ENCODE peak calls at places on chromosomes 16 and 17, in seven cellular contexts. W, V, J, F, C, X and R are unnamed samples.

GRCh38 chr17:45867702-45868101 is 23.0 kb downstream of the SPPL2C start:
- DNase-seq in W (no peak), V (no peak), J (no peak), F (no peak), C (no peak), X (no peak), R (no peak)

GRCh38 chr16:88810868-88811599 is 694 bp downstream of the APRT start:
- DNase-seq in W (peak), V (peak), J (peak), F (peak), C (peak), X (no peak), R (no peak)

GRCh38 chr17:82160081-82160480 is 52.6 kb downstream of the CCDC57 start:
- DNase-seq in W (no peak), V (no peak), J (no peak), F (no peak), C (no peak), X (no peak), R (no peak)

GRCh38 chr16:85910073-85910853 is 11.3 kb downstream of the IRF8 start:
- DNase-seq in W (no peak), V (no peak), J (no peak), F (no peak), C (peak), X (no peak), R (no peak)

GRCh38 chr17:19867654-19868395 is at the start of gene ULK2:
- DNase-seq in W (peak), V (peak), J (peak), F (peak), C (peak), X (peak), R (peak)

GRCh38 chr17:59366773-59367656 is 35.6 kb downstream of the YPEL2 start:
- DNase-seq in W (peak), V (no peak), J (no peak), F (peak), C (no peak), X (no peak), R (no peak)

GRCh38 chr17:59093702-59094231 is 12.9 kb downstream of the TRIM37 start:
- DNase-seq in W (peak), V (no peak), J (peak), F (peak), C (no peak), X (no peak), R (no peak)

GRCh38 chr16:78762222-78762621 is 662.8 kb downstream of the WWOX start:
- DNase-seq in W (no peak), V (no peak), J (no peak), F (no peak), C (no peak), X (no peak), R (no peak)

GRCh38 chr16:68644715-68645493 is at the start of gene CDH3:
- DNase-seq in W (peak), V (peak), J (no peak), F (peak), C (no peak), X (peak), R (peak)

GRCh38 chr16:82631701-82632685 is 5.2 kb downstream of the CDH13 start:
- DNase-seq in W (no peak), V (no peak), J (no peak), F (no peak), C (no peak), X (peak), R (no peak)

GRCh38 chr17:34235389-34236028 is 19.6 kb upstream of the CCL2 start:
- DNase-seq in W (peak), V (peak), J (peak), F (no peak), C (no peak), X (no peak), R (no peak)

GRCh38 chr16:67847064-67847861 is at the start of gene CENPT:
- DNase-seq in W (peak), V (peak), J (no peak), F (peak), C (no peak), X (no peak), R (peak)

GRCh38 chr17:82234211-82235055 is 5.6 kb downstream of the SLC16A3 start:
- DNase-seq in W (no peak), V (no peak), J (no peak), F (no peak), C (peak), X (no peak), R (no peak)

GRCh38 chr17:80855968-80856862 is 135.4 kb upstream of the CHMP6 start:
- DNase-seq in W (peak), V (no peak), J (no peak), F (peak), C (peak), X (no peak), R (no peak)

GRCh38 chr16:15599303-15600070 is 43.5 kb downstream of the MARF1 start:
- DNase-seq in W (no peak), V (no peak), J (no peak), F (no peak), C (no peak), X (no peak), R (no peak)

GRCh38 chr17:3762922-3763776 is 37.8 kb downstream of the ITGAE start:
- DNase-seq in W (no peak), V (no peak), J (no peak), F (no peak), C (no peak), X (no peak), R (no peak)

GRCh38 chr16:1668612-1669319 is 9.3 kb upstream of the JPT2 start:
- DNase-seq in W (no peak), V (no peak), J (no peak), F (no peak), C (no peak), X (no peak), R (no peak)

GRCh38 chr16:87635541-87636049 is 33.3 kb downstream of the JPH3 start:
- DNase-seq in W (peak), V (peak), J (peak), F (peak), C (peak), X (peak), R (peak)

GRCh38 chr17:34579017-34579946 is at the start of gene TMEM132E:
- DNase-seq in W (peak), V (peak), J (peak), F (no peak), C (no peak), X (peak), R (peak)

GRCh38 chr16:55480228-55480655 is 1.2 kb downstream of the MMP2 start:
- DNase-seq in W (peak), V (peak), J (peak), F (peak), C (no peak), X (peak), R (no peak)

GRCh38 chr17:71636644-71637043 is 484.2 kb upstream of the SOX9 start:
- DNase-seq in W (no peak), V (no peak), J (no peak), F (no peak), C (no peak), X (no peak), R (no peak)

GRCh38 chr16:82034981-82035612 is at the start of gene HSD17B2:
- DNase-seq in W (peak), V (no peak), J (no peak), F (no peak), C (no peak), X (no peak), R (no peak)

GRCh38 chr16:81094771-81095251 is 1.4 kb downstream of the GCSH start:
- DNase-seq in W (no peak), V (no peak), J (no peak), F (no peak), C (no peak), X (no peak), R (no peak)

GRCh38 chr17:57521606-57522435 is 223.3 kb downstream of the CCDC182 start:
- DNase-seq in W (no peak), V (no peak), J (no peak), F (no peak), C (no peak), X (no peak), R (no peak)

GRCh38 chr17:71111945-71112344 is 942.6 kb downstream of the KCNJ2 start:
- DNase-seq in W (no peak), V (no peak), J (no peak), F (no peak), C (no peak), X (no peak), R (no peak)

GRCh38 chr16:73126453-73126853 is 78.5 kb upstream of the ZFHX3 start:
- DNase-seq in W (no peak), V (no peak), J (peak), F (peak), C (no peak), X (no peak), R (no peak)

GRCh38 chr17:41061969-41062368 is 2.1 kb upstream of the KRTAP2-3 start:
- DNase-seq in W (no peak), V (no peak), J (no peak), F (no peak), C (no peak), X (no peak), R (no peak)

GRCh38 chr16:64585367-64585766 is 536.5 kb downstream of the CDH11 start:
- DNase-seq in W (no peak), V (no peak), J (no peak), F (no peak), C (no peak), X (no peak), R (no peak)

GRCh38 chr17:37671028-37671812 is 28.0 kb upstream of the DDX52 start:
- DNase-seq in W (peak), V (no peak), J (no peak), F (no peak), C (no peak), X (no peak), R (no peak)

GRCh38 chr16:72992142-72992601 is 55.8 kb downstream of the ZFHX3 start:
- DNase-seq in W (no peak), V (no peak), J (no peak), F (no peak), C (no peak), X (peak), R (peak)

GRCh38 chr17:59084154-59084553 is 22.5 kb downstream of the TRIM37 start:
- DNase-seq in W (no peak), V (no peak), J (no peak), F (no peak), C (no peak), X (no peak), R (no peak)

GRCh38 chr16:11985250-11985649 is 8.7 kb downstream of the SNX29 start:
- DNase-seq in W (no peak), V (no peak), J (no peak), F (no peak), C (no peak), X (no peak), R (no peak)

GRCh38 chr17:50943575-50943933 is 77.4 kb upstream of the TOB1 start:
- DNase-seq in W (peak), V (no peak), J (no peak), F (peak), C (no peak), X (peak), R (no peak)

GRCh38 chr17:41835800-41836549 is at the start of gene NT5C3B:
- DNase-seq in W (peak), V (peak), J (no peak), F (peak), C (peak), X (peak), R (peak)

GRCh38 chr16:27177031-27177774 is 26.1 kb upstream of the KDM8 start:
- DNase-seq in W (no peak), V (no peak), J (no peak), F (no peak), C (no peak), X (no peak), R (no peak)

GRCh38 chr16:71610936-71611871 is 14.8 kb upstream of the MARVELD3 start:
- DNase-seq in W (peak), V (peak), J (peak), F (peak), C (peak), X (peak), R (peak)

GRCh38 chr17:77354721-77355455 is 214.1 kb downstream of the SEC14L1 start:
- DNase-seq in W (peak), V (no peak), J (no peak), F (peak), C (peak), X (no peak), R (no peak)
- TF ChIP-seq CTCF in W (no peak), V (no peak), J (no peak), F (no peak), C (no peak), X (no peak), R (no peak)

DNA sequence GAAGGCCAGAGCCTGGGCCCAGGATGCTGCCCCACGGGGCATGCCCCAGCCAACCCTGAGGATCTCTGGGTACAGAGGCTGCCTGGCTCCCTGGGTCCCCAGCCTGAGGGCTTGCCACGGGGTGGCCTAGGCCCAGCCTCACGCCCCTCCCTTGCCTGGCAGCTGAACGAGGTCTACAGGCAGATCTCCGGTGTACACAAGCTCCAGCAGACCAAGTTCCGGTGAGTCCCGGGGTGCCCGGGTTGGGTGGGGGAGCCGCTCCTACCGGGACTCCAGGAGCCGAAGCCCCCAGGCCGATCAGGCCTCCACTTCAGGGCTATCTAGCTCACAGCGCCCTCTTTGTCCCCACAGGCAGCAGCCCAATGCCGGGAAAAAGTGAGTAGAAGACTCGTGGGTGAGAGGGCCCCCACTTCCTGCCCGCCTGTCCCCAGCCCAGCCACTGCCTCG is 19.4 kb downstream of the ITGB4 start:
- DNase-seq in W (no peak), V (no peak), J (no peak), F (no peak), C (no peak), X (no peak), R (no peak)
- TF ChIP-seq CTCF in W (no peak), V (no peak), J (no peak), F (no peak), C (no peak), X (no peak), R (no peak)

DNA sequence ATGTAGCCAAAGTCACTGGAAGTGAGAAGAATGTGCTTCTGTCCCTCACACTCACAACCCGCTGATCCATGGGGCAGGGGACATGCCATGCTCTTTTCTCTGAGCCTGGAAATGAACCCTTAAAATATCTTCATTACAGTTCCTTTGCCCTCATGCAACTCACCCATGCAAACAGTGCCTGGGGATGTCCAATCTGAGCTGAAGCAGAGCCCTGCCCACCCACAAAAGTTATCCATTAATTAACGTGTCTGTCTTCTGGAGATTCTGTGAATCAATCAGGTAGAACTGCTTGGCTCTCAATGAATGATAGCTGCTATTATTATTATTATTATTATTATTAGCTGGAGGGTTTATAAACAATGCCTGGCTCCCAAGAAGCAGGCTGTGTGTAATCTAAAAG is 133.7 kb downstream of the USP31 start:
- DNase-seq in W (no peak), V (no peak), J (no peak), F (no peak), C (no peak), X (no peak), R (no peak)
- TF ChIP-seq CTCF in W (no peak), V (no peak), J (no peak), F (no peak), C (no peak), X (no peak), R (no peak)

GRCh38 chr17:61314368-61315078 is 85.1 kb upstream of the TBX2 start:
- DNase-seq in W (no peak), V (no peak), J (peak), F (peak), C (no peak), X (no peak), R (no peak)
- TF ChIP-seq CTCF in W (no peak), V (no peak), J (no peak), F (no peak), C (no peak), X (no peak), R (no peak)

DNA sequence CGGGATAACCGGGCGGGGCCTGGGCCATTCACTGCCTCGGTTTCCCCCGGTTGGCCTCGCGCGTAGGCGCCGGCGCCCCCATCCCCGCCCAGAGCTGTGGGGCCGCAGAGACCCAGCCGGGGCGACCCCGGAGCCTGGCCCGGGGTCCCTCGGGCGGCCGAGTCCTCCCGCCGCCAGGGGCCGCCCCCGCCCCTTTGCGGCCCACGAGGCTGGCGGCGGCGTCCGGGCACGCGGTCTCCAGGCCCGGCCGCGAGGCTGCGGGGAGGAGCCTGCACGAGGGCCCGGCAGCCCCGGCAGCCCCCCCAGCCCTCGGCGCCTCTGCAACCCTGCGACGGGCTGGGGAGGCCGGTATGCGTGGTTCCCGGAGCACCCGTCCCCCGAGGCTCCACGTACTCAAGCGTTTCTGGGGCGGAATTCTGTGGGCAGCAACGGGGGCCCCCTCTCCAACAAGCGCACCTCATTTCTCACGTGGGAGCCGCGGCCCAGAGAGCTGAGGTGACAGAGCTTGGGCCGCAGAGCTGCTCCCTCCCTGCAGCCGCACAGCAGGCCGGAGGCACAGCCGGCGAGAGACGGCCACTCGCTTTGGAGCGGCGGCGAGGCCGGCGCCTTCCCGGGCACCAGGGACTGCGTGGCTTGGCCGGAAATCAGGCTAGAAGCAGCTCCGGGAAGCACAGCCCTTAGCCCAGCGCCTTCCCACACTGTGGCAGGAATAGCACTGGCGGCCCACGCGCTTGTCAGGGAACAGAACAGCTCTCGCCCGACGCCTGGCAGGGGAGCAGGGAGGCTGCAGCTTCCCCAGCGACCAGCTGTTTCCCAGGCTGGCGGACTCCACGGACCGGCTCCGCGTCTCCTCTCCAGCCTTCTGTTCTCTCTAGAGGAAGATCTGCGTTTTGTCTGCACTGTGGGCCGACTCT is 860 bp upstream of the LIMD2 start:
- DNase-seq in W (peak), V (peak), J (no peak), F (peak), C (peak), X (peak), R (peak)
- TF ChIP-seq CTCF in W (no peak), V (no peak), J (no peak), F (no peak), C (peak), X (no peak), R (no peak)

GRCh38 chr17:14688134-14688533 is 387.3 kb downstream of the HS3ST3B1 start:
- DNase-seq in W (no peak), V (no peak), J (no peak), F (no peak), C (no peak), X (no peak), R (no peak)
- TF ChIP-seq CTCF in W (no peak), V (peak), J (no peak), F (no peak), C (no peak), X (no peak), R (no peak)

GRCh38 chr16:74817851-74818250 is 43.2 kb upstream of the FA2H start:
- DNase-seq in W (no peak), V (no peak), J (no peak), F (no peak), C (no peak), X (peak), R (no peak)
- TF ChIP-seq CTCF in W (no peak), V (no peak), J (no peak), F (no peak), C (no peak), X (no peak), R (no peak)